ENCODE peak calls at places on chromosomes 5 and 9, in six cellular contexts. O is WTC11, C is A549, N is endothelial cell of umbilical vein, M is HepG2, X is K562. A is an unnamed sample.

GRCh38 chr9:121944741-121945191 is 148.3 kb downstream of the TTLL11 start:
- DNase-seq in O (no peak), C (no peak), N (no peak), M (no peak), X (no peak), A (no peak)

GRCh38 chr9:134303601-134304000 is 22.7 kb upstream of the RXRA start:
- DNase-seq in O (no peak), C (no peak), N (no peak), M (no peak), X (no peak), A (no peak)

GRCh38 chr5:172646716-172647285 is 5.7 kb downstream of the NEURL1B start:
- DNase-seq in O (peak; percentile 62), C (peak; percentile 73), N (no peak), M (peak; percentile 25), X (peak; percentile 59), A (no peak)

GRCh38 chr5:172276214-172276613 is 7.3 kb downstream of the UBTD2 start:
- DNase-seq in O (no peak), C (no peak), N (no peak), M (peak; percentile 42), X (no peak), A (no peak)

GRCh38 chr9:81116340-81117207 is 572.8 kb downstream of the TLE1 start:
- DNase-seq in O (no peak), C (no peak), N (no peak), M (no peak), X (no peak), A (no peak)

GRCh38 chr5:127320032-127320945 is 29.7 kb downstream of the MEGF10 start:
- DNase-seq in O (no peak), C (no peak), N (no peak), M (no peak), X (no peak), A (no peak)

GRCh38 chr9:127330501-127330900 is 65.9 kb downstream of the GARNL3 start:
- DNase-seq in O (no peak), C (no peak), N (no peak), M (no peak), X (no peak), A (no peak)

GRCh38 chr9:114777841-114778240 is 28.0 kb downstream of the TNFSF15 start:
- DNase-seq in O (no peak), C (no peak), N (peak; percentile 60), M (no peak), X (no peak), A (no peak)

GRCh38 chr5:17694922-17695321 is 60.7 kb downstream of the TAF11L14 start:
- DNase-seq in O (no peak), C (no peak), N (no peak), M (no peak), X (no peak), A (no peak)

GRCh38 chr5:146565764-146566163 is 49.8 kb upstream of the GPR151 start:
- DNase-seq in O (peak; percentile 69), C (peak; percentile 82), N (peak; percentile 42), M (peak; percentile 65), X (peak; percentile 80), A (no peak)

GRCh38 chr9:135299239-135299590 is 180.4 kb upstream of the PPP1R26 start:
- DNase-seq in O (no peak), C (no peak), N (no peak), M (no peak), X (no peak), A (peak; percentile 32)

GRCh38 chr5:100779669-100780375 is 123.3 kb downstream of the ST8SIA4 start:
- DNase-seq in O (no peak), C (no peak), N (no peak), M (no peak), X (no peak), A (no peak)

GRCh38 chr5:139869042-139869790 is 73.6 kb downstream of the PSD2 start:
- DNase-seq in O (no peak), C (no peak), N (no peak), M (no peak), X (no peak), A (no peak)
- TF ChIP-seq JUN in O (no peak), C (no peak), N (no peak), M (no peak), X (no peak), A (no peak)

GRCh38 chr5:32498484-32498883 is 53.9 kb upstream of the ZFR start:
- DNase-seq in O (no peak), C (no peak), N (no peak), M (no peak), X (no peak), A (no peak)

GRCh38 chr5:32499261-32499660 is 54.7 kb upstream of the ZFR start:
- DNase-seq in O (no peak), C (no peak), N (no peak), M (no peak), X (no peak), A (no peak)

GRCh38 chr5:32501071-32501470 is 56.5 kb upstream of the ZFR start:
- DNase-seq in O (no peak), C (no peak), N (no peak), M (no peak), X (no peak), A (no peak)

GRCh38 chr5:32501623-32502022 is 57.1 kb upstream of the ZFR start:
- DNase-seq in O (no peak), C (no peak), N (no peak), M (no peak), X (no peak), A (no peak)

GRCh38 chr5:32500206-32500605 is 55.7 kb upstream of the ZFR start:
- DNase-seq in O (peak; percentile 69), C (no peak), N (no peak), M (no peak), X (no peak), A (no peak)
- TF ChIP-seq JUN in O (no peak), C (no peak), N (no peak), M (no peak), X (no peak), A (no peak)

DNA sequence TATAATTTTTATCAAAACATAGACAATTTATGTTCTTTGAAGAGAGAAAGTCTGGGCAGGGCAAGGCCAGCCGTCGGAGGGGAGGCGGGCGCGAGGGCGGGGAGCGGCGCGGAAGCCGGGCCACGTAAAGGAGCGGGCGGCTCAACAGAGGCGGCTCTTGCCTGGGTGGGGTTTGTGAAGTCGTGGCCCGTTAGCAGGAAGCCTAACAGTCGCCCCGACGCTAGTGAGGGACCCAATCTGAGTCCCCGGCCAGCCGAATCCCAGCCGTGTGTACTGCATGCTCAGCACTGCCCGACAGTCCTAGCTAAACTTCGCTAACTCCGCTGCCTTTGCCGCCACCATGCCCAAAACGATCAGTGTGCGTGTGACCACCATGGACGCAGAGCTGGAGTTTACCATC is 1129.2 kb downstream of the CDH9 start:
- DNase-seq in O (no peak), C (no peak), N (no peak), M (no peak), X (no peak), A (no peak)
- TF ChIP-seq JUN in O (no peak), C (no peak), N (no peak), M (no peak), X (no peak), A (no peak)

DNA sequence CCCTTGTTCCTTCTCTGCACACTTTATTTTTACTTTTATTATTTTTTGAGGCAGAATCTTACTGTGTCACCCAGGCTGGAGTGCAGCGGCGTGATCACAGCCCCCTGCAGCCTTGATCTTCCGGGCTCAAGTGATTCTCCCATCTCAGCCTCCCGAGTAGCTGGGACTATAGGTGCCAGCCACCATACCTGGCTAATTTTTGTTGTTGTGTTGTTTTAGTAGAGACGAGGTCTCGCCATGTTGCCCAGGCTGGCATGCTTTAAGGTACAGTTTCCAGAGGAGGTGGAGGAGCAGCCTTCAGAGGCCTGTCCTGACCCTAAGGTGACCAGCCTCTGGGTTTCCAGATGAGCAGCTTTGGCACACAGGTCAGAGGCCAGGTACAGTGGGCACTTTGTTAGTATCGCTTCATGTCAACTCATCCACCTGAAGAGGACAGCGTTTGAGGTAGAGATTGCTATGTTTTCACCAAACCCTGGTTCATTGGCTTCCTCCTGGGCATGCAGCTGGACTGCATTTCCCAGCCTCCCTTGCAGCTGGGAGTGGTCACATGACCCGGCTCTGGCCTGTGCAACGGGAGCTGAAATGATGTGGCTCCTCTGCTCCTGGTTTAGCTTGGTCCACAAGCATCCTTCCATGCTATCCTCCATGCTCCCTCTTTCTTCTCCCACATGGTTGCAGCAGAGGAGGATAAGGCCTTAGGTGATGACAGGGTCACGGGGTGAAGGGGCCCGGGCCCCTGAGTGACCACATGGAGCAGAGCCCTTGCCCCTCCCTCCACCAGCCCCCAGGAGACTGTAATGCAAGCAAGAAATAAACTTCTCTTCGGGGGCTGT is 139.3 kb upstream of the IER5L start:
- DNase-seq in O (peak; percentile 45), C (no peak), N (no peak), M (peak; percentile 69), X (peak; percentile 38), A (no peak)
- TF ChIP-seq JUN in O (no peak), C (no peak), N (no peak), M (no peak), X (no peak), A (no peak)